ENCODE peak calls at places on chromosomes 12 and 14, in ten cellular contexts. P is HT-29; G is Panc1; W is activated gamma-delta T cell treated with anti-CD3 and anti-CD28 coated beads, Interleukin-2, amount 50 U/mL, for 16 hours; L is hepatic stellate cell; X is CD8-positive, alpha-beta memory T cell; M is fibroblast of lung; U is psoas muscle; F is neural progenitor cell; Z is stimulated activated CD4-positive, alpha-beta T cell treated with anti-CD3 and anti-CD28 coated beads, TNF-alpha, amount 100 ng/mL, for 48 hours. J is an unnamed sample.

GRCh38 chr12:79618848-79619404 is 71.8 kb downstream of the PAWR start:
- DNase-seq in W (no peak), F (no peak), L (no peak), M (peak; percentile 78), P (no peak), X (no peak), G (no peak), Z (no peak), U (no peak), J (no peak)

GRCh38 chr14:84129028-84129427 is 1400.9 kb upstream of the FLRT2 start:
- DNase-seq in G (no peak), W (no peak), L (no peak), P (no peak), F (peak; percentile 22), Z (no peak), X (no peak), U (no peak), M (no peak), J (no peak)

GRCh38 chr14:30872602-30873001 is 1.8 kb upstream of the COCH start:
- DNase-seq in U (no peak), W (no peak), Z (no peak), X (no peak), F (peak; percentile 10), G (no peak), P (no peak), L (no peak), M (no peak), J (no peak)

GRCh38 chr12:34218193-34219045 is 196.1 kb downstream of the ALG10 start:
- DNase-seq in G (peak; percentile 81), Z (peak; percentile 21), W (peak; percentile 45), P (peak; percentile 87), U (no peak), F (peak; percentile 65), L (peak; percentile 40), X (peak; percentile 58), M (peak; percentile 5), J (peak; percentile 32)

GRCh38 chr12:132566551-132567131 is 43.7 kb downstream of the LRCOL1 start:
- DNase-seq in M (no peak), L (no peak), W (no peak), P (no peak), Z (no peak), X (no peak), F (no peak), G (no peak), U (no peak), J (no peak)

GRCh38 chr12:15227004-15227679 is 5.9 kb upstream of the RERG start:
- DNase-seq in G (no peak), M (peak; percentile 27), U (peak; percentile 56), P (peak; percentile 36), F (peak; percentile 68), X (peak; percentile 1), Z (no peak), W (no peak), L (peak; percentile 29), J (no peak)

GRCh38 chr12:96780330-96780729 is 126.7 kb upstream of the NEDD1 start:
- DNase-seq in L (no peak), X (no peak), M (no peak), W (no peak), Z (no peak), F (no peak), P (no peak), U (no peak), G (no peak), J (no peak)

GRCh38 chr12:561116-561705 is 101.5 kb downstream of the B4GALNT3 start:
- DNase-seq in M (no peak), U (no peak), L (no peak), F (no peak), X (no peak), P (no peak), Z (no peak), G (no peak), W (no peak), J (no peak)

GRCh38 chr14:34055545-34055944 is 104.7 kb upstream of the EGLN3 start:
- DNase-seq in L (no peak), U (no peak), M (no peak), F (no peak), X (no peak), Z (no peak), P (no peak), W (no peak), G (no peak), J (no peak)

GRCh38 chr12:97854477-97854876 is 391.9 kb downstream of the RMST start:
- DNase-seq in W (no peak), P (no peak), F (no peak), X (no peak), U (no peak), Z (no peak), G (no peak), M (no peak), L (no peak), J (no peak)

GRCh38 chr12:116339800-116340371 is 62.4 kb upstream of the MED13L start:
- DNase-seq in G (no peak), L (no peak), Z (no peak), X (no peak), M (peak; percentile 45), W (no peak), P (no peak), U (no peak), F (no peak), J (no peak)

GRCh38 chr12:105705765-105706164 is 375.3 kb downstream of the C12orf75 start:
- DNase-seq in Z (no peak), F (peak; percentile 68), X (no peak), M (peak; percentile 67), W (no peak), U (no peak), L (peak; percentile 29), P (peak; percentile 48), G (peak; percentile 12), J (no peak)

GRCh38 chr12:64890873-64891468 is 66.5 kb downstream of the TBC1D30 start:
- DNase-seq in X (peak; percentile 47), G (peak; percentile 50), W (peak; percentile 3), U (no peak), Z (no peak), L (peak; percentile 46), P (peak; percentile 85), F (peak; percentile 79), M (peak; percentile 40), J (no peak)

GRCh38 chr12:93812616-93813015 is 135.4 kb downstream of the CRADD start:
- DNase-seq in G (no peak), M (no peak), X (no peak), U (no peak), L (no peak), Z (no peak), P (no peak), W (no peak), F (no peak), J (no peak)

GRCh38 chr12:57738142-57738474 is 434 bp downstream of the AGAP2 start:
- DNase-seq in G (no peak), M (no peak), Z (no peak), U (no peak), F (no peak), X (no peak), L (no peak), P (no peak), W (no peak), J (no peak)

GRCh38 chr12:82593901-82594396 is 92.8 kb upstream of the TMTC2 start:
- DNase-seq in F (no peak), G (no peak), W (no peak), L (no peak), Z (no peak), U (no peak), M (no peak), X (no peak), P (no peak), J (no peak)

GRCh38 chr14:100093322-100093721 is 28.1 kb downstream of the EVL start:
- DNase-seq in W (no peak), Z (no peak), P (no peak), U (no peak), G (no peak), X (peak; percentile 64), L (no peak), F (no peak), M (no peak), J (no peak)

GRCh38 chr12:131399000-131399399 is 311.9 kb upstream of the SFSWAP start:
- DNase-seq in F (no peak), Z (no peak), L (no peak), G (no peak), P (no peak), X (no peak), M (no peak), W (no peak), U (no peak), J (no peak)

GRCh38 chr12:105793421-105793820 is 345.3 kb downstream of the NUAK1 start:
- DNase-seq in G (no peak), X (no peak), L (no peak), M (no peak), P (no peak), F (no peak), W (no peak), U (no peak), Z (no peak), J (no peak)

GRCh38 chr12:58915634-58916033 is 4.7 kb downstream of the LRIG3 start:
- DNase-seq in G (no peak), W (no peak), L (peak; percentile 22), F (peak; percentile 37), U (no peak), X (no peak), M (peak; percentile 79), Z (no peak), P (no peak), J (no peak)

GRCh38 chr14:51852541-51852940 is 7.9 kb upstream of the GNG2 start:
- DNase-seq in L (no peak), X (no peak), W (no peak), P (no peak), G (no peak), F (no peak), Z (no peak), M (no peak), U (no peak), J (no peak)

GRCh38 chr14:58177125-58177524 is 22.8 kb upstream of the ACTR10 start:
- DNase-seq in M (no peak), P (no peak), U (no peak), X (no peak), Z (no peak), G (no peak), F (no peak), L (no peak), W (no peak), J (no peak)

GRCh38 chr12:76183459-76184186 is 99.1 kb upstream of the NAP1L1 start:
- DNase-seq in M (peak; percentile 97), F (no peak), P (peak; percentile 19), X (no peak), W (no peak), L (peak; percentile 59), U (no peak), G (peak; percentile 79), Z (peak; percentile 49), J (peak; percentile 8)

GRCh38 chr14:22464422-22465142 is 124.4 kb downstream of the DAD1 start:
- DNase-seq in X (no peak), Z (no peak), M (no peak), W (no peak), P (no peak), G (no peak), U (no peak), L (no peak), F (no peak), J (no peak)

GRCh38 chr12:106982229-106982628 is 4.7 kb downstream of the MTERF2 start:
- DNase-seq in P (no peak), G (no peak), Z (no peak), W (no peak), M (no peak), F (no peak), X (no peak), U (no peak), L (no peak), J (no peak)

GRCh38 chr12:52581481-52581880 is 7.8 kb upstream of the KRT74 start:
- DNase-seq in L (no peak), G (no peak), F (no peak), Z (no peak), W (no peak), U (no peak), P (no peak), X (no peak), M (peak; percentile 45), J (no peak)

GRCh38 chr12:12916135-12916956 is 25.0 kb downstream of the GPRC5A start:
- DNase-seq in L (peak; percentile 64), U (peak; percentile 89), P (peak; percentile 87), F (peak; percentile 84), X (peak; percentile 77), G (no peak), M (peak; percentile 62), W (peak; percentile 74), Z (peak; percentile 76), J (peak; percentile 92)